ENCODE peak calls at places on chromosomes 7 and 10, in six cellular contexts. X is HepG2, W is A549, Z is GM12878, B is endothelial cell of umbilical vein, H is K562. G is an unnamed sample.

GRCh38 chr7:95845007-95845406 is 72.7 kb downstream of the DYNC1I1 start:
- DNase-seq in B (no peak), W (no peak), H (no peak), X (no peak), Z (no peak), G (no peak)

GRCh38 chr10:98158576-98158975 is 24.1 kb downstream of the R3HCC1L start:
- DNase-seq in H (no peak), W (no peak), X (no peak), B (no peak), Z (no peak), G (no peak)

GRCh38 chr7:118094044-118094443 is 89.9 kb upstream of the LSM8 start:
- DNase-seq in W (no peak), B (no peak), H (no peak), Z (no peak), X (no peak), G (no peak)

GRCh38 chr7:2894118-2894940 is 50.2 kb upstream of the GNA12 start:
- DNase-seq in H (no peak), X (no peak), Z (peak; percentile 51), B (no peak), W (no peak), G (no peak)

GRCh38 chr10:6721480-6721879 is 141.4 kb upstream of the PRKCQ start:
- DNase-seq in X (no peak), Z (no peak), B (peak; percentile 94), H (no peak), W (peak; percentile 87), G (no peak)

GRCh38 chr7:122217125-122217524 is 73.1 kb upstream of the AASS start:
- DNase-seq in H (no peak), X (peak; percentile 70), Z (no peak), W (no peak), B (no peak), G (no peak)

GRCh38 chr7:159119851-159120539 is 24.7 kb downstream of the VIPR2 start:
- DNase-seq in W (no peak), B (no peak), X (no peak), H (no peak), Z (no peak), G (no peak)

GRCh38 chr7:77791336-77791735 is 6.9 kb downstream of the TMEM60 start:
- DNase-seq in B (peak; percentile 17), W (peak; percentile 62), Z (no peak), H (no peak), X (no peak), G (no peak)

GRCh38 chr7:109462171-109462570 is 892.5 kb downstream of the DNAJB9 start:
- DNase-seq in B (no peak), Z (no peak), X (no peak), W (no peak), H (no peak), G (no peak)

GRCh38 chr10:75403144-75404022 is 1.8 kb upstream of the ZNF503 start:
- DNase-seq in X (peak; percentile 18), B (peak; percentile 19), Z (no peak), W (peak; percentile 42), H (no peak), G (peak; percentile 48)

GRCh38 chr7:155844019-155844453 is 31.8 kb upstream of the SHH start:
- DNase-seq in W (peak; percentile 81), Z (no peak), H (no peak), B (no peak), X (peak; percentile 51), G (no peak)

GRCh38 chr7:69445549-69445948 is 152.7 kb upstream of the AUTS2 start:
- DNase-seq in H (no peak), W (no peak), X (no peak), B (no peak), Z (no peak), G (no peak)

GRCh38 chr7:130258494-130259078 is 8.1 kb upstream of the CPA2 start:
- DNase-seq in W (no peak), H (no peak), X (no peak), B (no peak), Z (no peak), G (no peak)

GRCh38 chr7:55206235-55207029 is 158.7 kb upstream of the LANCL2 start:
- DNase-seq in B (no peak), X (no peak), Z (no peak), H (no peak), W (no peak), G (no peak)

GRCh38 chr10:132455986-132456847 is 59.2 kb downstream of the PWWP2B start:
- DNase-seq in W (no peak), H (no peak), B (no peak), X (peak; percentile 39), Z (no peak), G (no peak)

GRCh38 chr7:65907501-65908198 is 34.8 kb downstream of the VKORC1L1 start:
- DNase-seq in X (peak; percentile 34), Z (no peak), B (no peak), W (no peak), H (no peak), G (no peak)

GRCh38 chr7:1531263-1531978 is 919 bp downstream of the MAFK start:
- DNase-seq in H (no peak), W (peak; percentile 61), B (peak; percentile 60), Z (no peak), X (no peak), G (peak; percentile 67)

GRCh38 chr10:97682042-97682441 is 5.0 kb downstream of the AVPI1 start:
- DNase-seq in B (no peak), Z (no peak), X (peak; percentile 50), W (no peak), H (no peak), G (no peak)

GRCh38 chr10:86579883-86580548 is 58.4 kb upstream of the WAPL start:
- DNase-seq in Z (no peak), H (no peak), W (no peak), B (no peak), X (no peak), G (no peak)

GRCh38 chr10:132626019-132626760 is 88.6 kb downstream of the INPP5A start:
- DNase-seq in X (no peak), H (no peak), W (no peak), Z (no peak), B (no peak), G (no peak)

GRCh38 chr10:43083764-43084163 is 6.9 kb downstream of the RET start:
- DNase-seq in W (no peak), H (no peak), X (no peak), Z (no peak), B (no peak), G (peak; percentile 28)

GRCh38 chr10:5896208-5896607 is 6.2 kb downstream of the FBH1 start:
- DNase-seq in H (no peak), B (no peak), Z (no peak), X (no peak), W (no peak), G (no peak)

GRCh38 chr7:2471396-2471795 is 4.8 kb downstream of the GRIFIN start:
- DNase-seq in W (no peak), H (no peak), Z (no peak), B (peak; percentile 34), X (no peak), G (peak; percentile 71)

GRCh38 chr10:123897146-123897545 is 5.5 kb upstream of the CPXM2 start:
- DNase-seq in W (no peak), B (no peak), X (no peak), H (no peak), Z (no peak), G (no peak)
- TF ChIP-seq CTCF in W (no peak), B (no peak), X (no peak), H (peak; percentile 48), Z (peak; percentile 39), G (peak; percentile 34)

GRCh38 chr10:60806951-60807350 is 28.7 kb downstream of the CDK1 start:
- DNase-seq in H (no peak), B (no peak), X (no peak), Z (no peak), W (no peak), G (no peak)

GRCh38 chr10:60810437-60811182 is 32.3 kb downstream of the CDK1 start:
- DNase-seq in B (peak; percentile 75), Z (no peak), X (peak; percentile 18), H (no peak), W (peak; percentile 9), G (no peak)

GRCh38 chr10:60807499-60807898 is 29.2 kb downstream of the CDK1 start:
- DNase-seq in H (no peak), X (no peak), Z (no peak), B (no peak), W (no peak), G (no peak)

GRCh38 chr10:60808031-60808430 is 29.8 kb downstream of the CDK1 start:
- DNase-seq in W (no peak), B (no peak), H (no peak), X (no peak), Z (no peak), G (no peak)

DNA sequence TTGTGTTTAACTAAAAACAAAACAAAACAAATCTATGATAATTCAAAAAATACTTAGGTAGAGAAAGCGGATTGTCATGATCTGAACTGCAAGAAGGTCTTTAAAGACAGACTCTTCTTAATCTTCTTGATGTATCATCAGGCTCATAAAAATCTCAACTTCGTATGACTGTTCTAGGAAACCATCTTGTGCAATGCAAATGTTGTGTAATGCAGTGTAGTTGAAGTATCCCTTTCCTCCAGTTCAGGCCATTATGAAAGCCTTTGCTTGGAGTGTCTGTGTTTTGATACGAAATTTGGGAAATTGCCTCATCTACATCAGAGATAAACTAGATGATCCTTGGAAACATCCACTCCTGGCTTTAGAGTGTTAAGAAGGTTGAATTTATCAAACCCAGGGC is 30.9 kb downstream of the CDK1 start:
- DNase-seq in Z (no peak), W (peak; percentile 46), B (no peak), X (no peak), H (no peak), G (peak; percentile 87)
- TF ChIP-seq MYC in Z (no peak), W (no peak), B (no peak), X (no peak), H (no peak), G (no peak)

GRCh38 chr10:130036296-130037065 is 72.4 kb upstream of the EBF3 start:
- DNase-seq in Z (no peak), X (no peak), B (no peak), H (no peak), W (no peak), G (no peak)
- TF ChIP-seq CTCF in Z (no peak), X (no peak), B (no peak), H (no peak), W (no peak), G (peak; percentile 2)

GRCh38 chr10:34746094-34746493 is 69.0 kb downstream of the PARD3 start:
- DNase-seq in H (no peak), W (no peak), B (no peak), Z (no peak), X (peak; percentile 71), G (no peak)

GRCh38 chr10:34742456-34742855 is 72.6 kb downstream of the PARD3 start:
- DNase-seq in W (no peak), X (no peak), B (no peak), H (no peak), Z (no peak), G (no peak)

GRCh38 chr10:34744590-34744989 is 70.5 kb downstream of the PARD3 start:
- DNase-seq in X (no peak), Z (no peak), B (no peak), W (no peak), H (no peak), G (no peak)

GRCh38 chr10:34745244-34745643 is 69.9 kb downstream of the PARD3 start:
- DNase-seq in W (no peak), B (no peak), Z (no peak), H (no peak), X (no peak), G (no peak)

DNA sequence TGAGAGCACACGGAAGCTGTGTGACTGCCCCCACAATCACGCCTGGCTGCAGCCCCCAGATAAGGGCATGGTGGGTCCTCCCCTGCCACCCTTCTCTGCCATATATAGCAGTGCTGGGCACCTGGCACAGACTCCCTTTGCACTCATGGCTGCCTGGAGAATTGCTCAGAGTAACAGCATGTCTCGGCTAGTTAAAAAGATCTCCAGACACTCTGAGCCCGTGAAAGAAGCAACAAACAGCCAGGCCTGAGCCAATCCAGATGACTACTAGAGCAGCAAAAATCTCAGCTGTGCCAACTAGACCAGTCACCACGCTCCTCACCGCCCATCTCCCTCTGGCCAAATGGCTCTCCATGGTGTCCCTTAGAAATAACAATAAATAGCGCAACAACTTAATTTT is 71.3 kb downstream of the PARD3 start:
- DNase-seq in W (no peak), X (no peak), H (no peak), Z (no peak), B (no peak), G (no peak)
- TF ChIP-seq MYC in W (no peak), X (no peak), H (no peak), Z (no peak), B (no peak), G (no peak)

G was measured in NB4.